ENCODE peak calls at places on chromosomes 3 and 15, in eight cellular contexts. V is lower leg skin, B is heart left ventricle, P is kidney tubule cell, N is aorta, W is nucleus accumbens, T is RPMI7951, U is progenitor cell of endocrine pancreas. F is an unnamed sample.

GRCh38 chr15:43214169-43214568 is 6.6 kb downstream of the EPB42 start:
- DNase-seq in N (no peak), T (no peak), B (no peak), V (no peak), P (no peak), U (no peak), W (no peak), F (no peak)

GRCh38 chr3:31922962-31923361 is 58.1 kb downstream of the OSBPL10 start:
- DNase-seq in N (no peak), V (no peak), W (no peak), T (no peak), U (no peak), P (no peak), B (no peak), F (no peak)

GRCh38 chr15:50777045-50777444 is 11.5 kb upstream of the SPPL2A start:
- DNase-seq in U (no peak), T (no peak), V (no peak), P (no peak), N (no peak), B (no peak), W (no peak), F (no peak)

GRCh38 chr3:152095472-152095871 is 173.3 kb upstream of the MBNL1 start:
- DNase-seq in B (no peak), W (no peak), N (no peak), U (no peak), V (no peak), T (no peak), P (no peak), F (no peak)

GRCh38 chr3:48220746-48221145 is 2.5 kb upstream of the CAMP start:
- DNase-seq in N (no peak), B (no peak), U (no peak), P (no peak), T (no peak), W (no peak), V (no peak), F (no peak)

GRCh38 chr3:42668793-42669217 is 15.3 kb downstream of the ZBTB47 start:
- DNase-seq in T (peak; percentile 66), W (no peak), P (no peak), U (no peak), N (no peak), V (peak; percentile 27), B (no peak), F (no peak)

GRCh38 chr15:62474771-62475124 is 309.7 kb upstream of the C2CD4B start:
- DNase-seq in N (no peak), V (no peak), W (no peak), U (no peak), T (no peak), P (peak; percentile 28), B (no peak), F (no peak)

GRCh38 chr3:47280519-47280918 is 2.1 kb downstream of the KIF9 start:
- DNase-seq in W (no peak), T (no peak), V (no peak), N (no peak), U (no peak), B (no peak), P (no peak), F (no peak)

GRCh38 chr15:74345051-74345450 is 22.4 kb downstream of the CYP11A1 start:
- DNase-seq in T (peak; percentile 15), N (peak; percentile 8), P (peak; percentile 15), B (no peak), V (no peak), W (no peak), U (no peak), F (no peak)

GRCh38 chr3:11803977-11804903 is 42.4 kb downstream of the TAMM41 start:
- DNase-seq in T (peak; percentile 58), U (peak; percentile 11), P (peak; percentile 71), B (peak; percentile 53), V (no peak), W (no peak), N (peak; percentile 60), F (peak; percentile 41)

GRCh38 chr15:29978411-29979382 is 104.1 kb upstream of the GOLGA8J start:
- DNase-seq in W (no peak), U (no peak), B (no peak), P (peak; percentile 56), V (no peak), T (no peak), N (no peak), F (no peak)

GRCh38 chr15:23372284-23372683 is 17.7 kb downstream of the GOLGA8S start:
- DNase-seq in T (peak; percentile 97), V (no peak), N (peak; percentile 67), U (no peak), P (no peak), B (no peak), W (no peak), F (no peak)

GRCh38 chr15:65980824-65981456 is 111.6 kb downstream of the RAB11A start:
- DNase-seq in P (peak; percentile 83), U (peak; percentile 56), W (peak; percentile 9), N (peak; percentile 55), B (peak; percentile 43), T (peak; percentile 65), V (peak; percentile 33), F (peak; percentile 57)

GRCh38 chr3:46935168-46935858 is 41.2 kb downstream of the CCDC12 start:
- DNase-seq in T (peak; percentile 98), P (peak; percentile 96), W (no peak), B (peak; percentile 94), U (no peak), N (peak; percentile 93), V (peak; percentile 54), F (no peak)

GRCh38 chr3:64011685-64012084 is 11.6 kb downstream of the PSMD6 start:
- DNase-seq in U (no peak), B (no peak), V (no peak), P (peak; percentile 30), T (peak; percentile 65), W (no peak), N (no peak), F (no peak)

GRCh38 chr3:156291269-156292123 is 171.1 kb downstream of the KCNAB1 start:
- DNase-seq in U (no peak), V (no peak), B (peak; percentile 39), W (peak; percentile 72), P (peak; percentile 6), T (peak; percentile 20), N (peak; percentile 57), F (no peak)

GRCh38 chr3:63508305-63508704 is 144.2 kb upstream of the SNTN start:
- DNase-seq in N (no peak), B (no peak), V (no peak), W (peak; percentile 11), P (peak; percentile 91), T (no peak), U (no peak), F (no peak)

GRCh38 chr15:84398763-84399701 is 163.5 kb downstream of the GOLGA6L4 start:
- DNase-seq in T (no peak), B (no peak), P (no peak), U (no peak), N (no peak), V (peak; percentile 12), W (no peak), F (no peak)

GRCh38 chr15:72340366-72340765 is 20.4 kb upstream of the CELF6 start:
- DNase-seq in U (no peak), W (no peak), N (no peak), P (no peak), V (no peak), T (peak; percentile 15), B (no peak), F (no peak)

GRCh38 chr15:100881573-100882336 is 2.1 kb downstream of the ALDH1A3 start:
- DNase-seq in U (no peak), V (no peak), N (no peak), P (no peak), T (no peak), W (no peak), B (no peak), F (no peak)

GRCh38 chr15:39364721-39365120 is 216.2 kb upstream of the THBS1 start:
- DNase-seq in N (no peak), P (no peak), B (no peak), W (no peak), U (no peak), V (no peak), T (no peak), F (no peak)

GRCh38 chr3:132973441-132973840 is 64.8 kb upstream of the TMEM108 start:
- DNase-seq in W (no peak), V (no peak), B (no peak), T (no peak), N (no peak), U (no peak), P (no peak), F (no peak)

GRCh38 chr3:90062018-90062417 is 954.6 kb downstream of the EPHA3 start:
- DNase-seq in W (no peak), B (no peak), T (no peak), V (no peak), P (peak; percentile 34), U (no peak), N (no peak), F (no peak)

GRCh38 chr3:183073839-183074615 is 25.3 kb downstream of the MCCC1 start:
- DNase-seq in T (peak; percentile 68), B (no peak), N (no peak), W (no peak), P (peak; percentile 42), V (no peak), U (no peak), F (no peak)

GRCh38 chr3:51388286-51389029 is 2.6 kb upstream of the RBM15B start:
- DNase-seq in P (peak; percentile 68), B (no peak), W (no peak), T (peak; percentile 21), U (no peak), N (no peak), V (peak; percentile 37), F (no peak)